ENCODE peak calls at places on chromosomes 11 and 22, in seven cellular contexts. N is A549, G is HCT116, S is HepG2, Y is Panc1, C is SK-N-SH, Q is GM12878. M is an unnamed sample.

GRCh38 chr11:61126266-61126665 is 24.0 kb downstream of the CD5 start:
- DNase-seq in N (no peak), G (no peak), S (no peak), Y (no peak), C (peak), Q (no peak), M (no peak)

GRCh38 chr11:22162754-22163153 is 30.1 kb upstream of the ANO5 start:
- DNase-seq in N (no peak), G (no peak), S (no peak), Y (no peak), C (no peak), Q (no peak), M (no peak)

GRCh38 chr11:16883179-16883578 is 131.0 kb downstream of the PLEKHA7 start:
- DNase-seq in N (peak), G (peak), S (no peak), Y (no peak), C (no peak), Q (no peak), M (peak)

GRCh38 chr11:45092901-45093760 is 53.3 kb upstream of the PRDM11 start:
- DNase-seq in N (no peak), G (no peak), S (no peak), Y (no peak), C (no peak), Q (no peak), M (no peak)

GRCh38 chr22:44180706-44181032 is at the start of gene PARVG:
- DNase-seq in N (no peak), G (no peak), S (no peak), Y (no peak), C (no peak), Q (peak), M (peak)

GRCh38 chr11:62889484-62890437 is 9.1 kb downstream of the SLC3A2 start:
- DNase-seq in N (peak), G (no peak), S (peak), Y (peak), C (no peak), Q (no peak), M (no peak)

GRCh38 chr11:115162919-115163318 is 341.3 kb downstream of the CADM1 start:
- DNase-seq in N (no peak), G (no peak), S (no peak), Y (no peak), C (no peak), Q (no peak), M (no peak)

GRCh38 chr11:18191376-18191775 is 18.7 kb downstream of the MRGPRX4 start:
- DNase-seq in N (no peak), G (no peak), S (no peak), Y (no peak), C (no peak), Q (no peak), M (no peak)

GRCh38 chr22:35582861-35583670 is 34.1 kb downstream of the MB start:
- DNase-seq in N (peak), G (peak), S (peak), Y (peak), C (peak), Q (peak), M (peak)

GRCh38 chr22:39534591-39535301 is 2.2 kb upstream of the RPS19BP1 start:
- DNase-seq in N (peak), G (no peak), S (peak), Y (no peak), C (peak), Q (no peak), M (peak)

GRCh38 chr11:122516686-122517085 is 138.8 kb upstream of the UBASH3B start:
- DNase-seq in N (no peak), G (no peak), S (no peak), Y (no peak), C (peak), Q (no peak), M (no peak)

DNA sequence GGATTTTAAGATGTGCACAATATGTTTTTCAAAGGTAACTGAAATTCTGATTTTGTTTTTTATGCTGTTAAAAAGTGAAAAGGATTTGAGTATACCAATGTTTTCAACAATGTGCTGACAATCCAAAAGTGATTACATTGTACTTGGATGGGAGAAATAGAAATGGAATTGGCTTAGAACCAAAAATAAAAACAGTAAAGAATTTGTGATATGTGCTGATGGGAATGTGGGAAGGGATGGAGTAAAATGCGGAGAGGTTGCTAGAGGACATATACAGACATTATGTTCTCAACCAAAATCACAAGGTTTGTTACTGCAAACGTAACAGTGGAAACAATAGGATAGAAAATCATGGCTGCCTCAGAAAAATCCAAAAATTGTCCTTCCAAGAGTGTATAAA is 279.3 kb upstream of the TENM4 start:
- DNase-seq in N (no peak), G (no peak), S (no peak), Y (no peak), C (no peak), Q (no peak), M (no peak)
- H3K27ac ChIP-seq in N (no peak), G (no peak), S (no peak), Y (no peak), C (no peak), Q (no peak), M (no peak)

GRCh38 chr22:30640361-30640760 is 4.8 kb downstream of the SLC35E4 start:
- DNase-seq in N (no peak), G (no peak), S (no peak), Y (no peak), C (no peak), Q (no peak), M (no peak)

GRCh38 chr22:30635273-30636225 is at the start of gene SLC35E4:
- DNase-seq in N (peak), G (peak), S (peak), Y (no peak), C (peak), Q (peak), M (peak)

GRCh38 chr22:30637701-30638114 is 2.1 kb downstream of the SLC35E4 start:
- DNase-seq in N (no peak), G (no peak), S (no peak), Y (no peak), C (peak), Q (no peak), M (no peak)

GRCh38 chr22:30634477-30635233 is 926 bp upstream of the SLC35E4 start:
- DNase-seq in N (peak), G (peak), S (peak), Y (peak), C (peak), Q (peak), M (peak)

DNA sequence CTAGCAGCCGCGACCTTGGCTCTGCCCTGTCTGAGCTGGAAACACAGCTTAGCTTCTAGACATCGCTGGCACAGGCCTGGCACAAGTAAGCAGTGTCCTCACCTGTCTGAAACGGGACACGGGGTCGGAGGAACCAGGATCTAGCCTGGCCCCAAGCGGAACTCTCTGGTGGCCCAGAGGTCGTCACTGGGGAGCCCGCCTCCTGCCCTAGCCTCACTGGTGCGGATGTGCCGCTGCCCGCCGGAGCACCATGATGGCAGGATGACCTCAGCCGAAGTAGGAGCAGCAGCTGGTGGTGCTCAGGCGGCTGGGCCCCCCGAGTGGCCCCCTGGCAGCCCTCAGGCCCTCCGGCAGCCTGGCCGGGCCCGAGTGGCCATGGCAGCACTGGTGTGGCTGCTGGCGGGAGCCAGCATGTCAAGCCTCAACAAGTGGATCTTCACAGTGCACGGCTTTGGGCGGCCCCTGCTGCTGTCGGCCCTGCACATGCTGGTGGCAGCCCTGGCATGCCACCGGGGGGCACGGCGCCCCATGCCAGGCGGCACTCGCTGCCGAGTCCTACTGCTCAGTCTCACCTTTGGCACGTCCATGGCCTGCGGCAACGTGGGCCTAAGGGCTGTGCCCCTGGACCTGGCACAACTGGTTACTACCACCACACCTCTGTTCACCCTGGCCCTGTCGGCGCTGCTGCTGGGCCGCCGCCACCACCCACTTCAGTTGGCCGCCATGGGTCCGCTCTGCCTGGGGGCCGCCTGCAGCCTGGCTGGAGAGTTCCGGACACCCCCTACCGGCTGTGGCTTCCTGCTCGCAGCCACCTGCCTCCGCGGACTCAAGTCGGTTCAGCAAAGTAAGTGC is 871 bp downstream of the SLC35E4 start:
- DNase-seq in N (peak), G (no peak), S (no peak), Y (no peak), C (peak), Q (no peak), M (peak)
- TF ChIP-seq REST in N (no peak), G (no peak), S (no peak), Y (no peak), C (no peak), Q (no peak), M (no peak)

GRCh38 chr11:57792870-57793269 is 31.3 kb downstream of the CTNND1 start:
- DNase-seq in N (peak), G (no peak), S (no peak), Y (no peak), C (no peak), Q (no peak), M (no peak)
- H3K4me3 ChIP-seq in N (no peak), G (no peak), S (no peak), Y (no peak), C (no peak), Q (no peak), M (no peak)

DNA sequence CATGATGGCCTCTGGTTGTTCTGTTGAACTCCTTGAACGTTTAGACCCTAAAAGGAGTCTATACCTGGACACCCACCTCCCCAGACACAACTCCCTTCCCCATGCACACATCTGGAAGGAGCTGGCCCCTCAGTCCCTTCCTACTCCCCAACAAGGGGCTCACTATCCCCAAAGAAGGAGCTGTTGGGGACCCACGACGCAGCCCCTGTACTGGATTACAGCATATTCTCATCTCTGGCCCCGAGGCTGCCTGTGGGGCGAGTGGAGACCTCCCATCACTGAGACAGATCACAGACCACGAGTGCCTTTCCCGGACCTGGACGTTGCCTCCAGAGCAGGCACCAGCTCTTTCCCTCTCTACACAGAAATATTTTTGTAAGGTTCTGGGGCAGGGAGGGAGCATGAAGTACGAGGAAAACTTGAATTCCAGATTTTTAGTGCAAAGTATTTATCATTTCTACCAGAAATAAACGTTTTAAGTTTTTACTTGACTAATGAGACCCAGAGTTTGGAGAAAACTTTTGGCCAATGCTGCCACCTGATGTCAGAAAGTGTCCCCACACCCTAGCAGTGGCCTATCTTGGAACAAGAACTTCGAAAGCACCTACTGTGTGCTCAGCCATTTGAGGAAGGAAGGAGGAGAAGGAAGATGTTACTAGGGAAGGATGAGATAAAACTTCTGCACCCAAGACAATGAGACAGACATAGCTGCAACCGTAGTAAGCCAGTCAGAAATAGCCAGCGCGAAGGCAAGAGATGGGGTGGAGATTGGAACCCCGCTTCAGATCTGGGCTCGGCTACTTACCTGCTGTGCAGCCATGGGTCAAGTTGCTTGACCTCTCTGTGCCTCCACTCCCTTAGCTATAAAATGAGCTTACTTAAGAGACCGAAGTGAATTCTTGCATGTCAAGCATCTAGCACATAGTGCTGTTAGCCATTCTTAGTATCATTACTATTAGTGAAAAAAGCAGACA is 10.2 kb upstream of the POU2F3 start:
- DNase-seq in N (peak), G (no peak), S (peak), Y (no peak), C (peak), Q (no peak), M (peak)
- H3K27ac ChIP-seq in N (no peak), G (no peak), S (no peak), Y (no peak), C (no peak), Q (no peak), M (no peak)